ENCODE peak calls at places on chromosomes 11 and 22, in six cellular contexts. One of them, this sample, is unnamed.

GRCh38 chr11:10659339-10660216 is 34.0 kb downstream of the IRAG1 start:
- DNase-seq in HCT116: peak; percentile 96
- DNase-seq in H1: no peak
- DNase-seq in HepG2: peak; percentile 91
- DNase-seq in esophagus muscularis mucosa: no peak
- DNase-seq in gastrocnemius medialis: peak; percentile 81
- DNase-seq in this sample: no peak

GRCh38 chr22:31574015-31574670 is 77.8 kb downstream of the SFI1 start:
- DNase-seq in H1: no peak
- DNase-seq in esophagus muscularis mucosa: no peak
- DNase-seq in HCT116: no peak
- DNase-seq in gastrocnemius medialis: no peak
- DNase-seq in HepG2: no peak
- DNase-seq in this sample: no peak

GRCh38 chr11:127074151-127074761 is 73.7 kb upstream of the KIRREL3 start:
- DNase-seq in H1: peak; percentile 21
- DNase-seq in HCT116: no peak
- DNase-seq in HepG2: peak; percentile 38
- DNase-seq in esophagus muscularis mucosa: no peak
- DNase-seq in gastrocnemius medialis: no peak
- DNase-seq in this sample: no peak

GRCh38 chr11:22536036-22536435 is 89.6 kb downstream of the FANCF start:
- DNase-seq in H1: no peak
- DNase-seq in HepG2: no peak
- DNase-seq in HCT116: no peak
- DNase-seq in esophagus muscularis mucosa: no peak
- DNase-seq in gastrocnemius medialis: no peak
- DNase-seq in this sample: no peak

GRCh38 chr11:130244851-130245250 is 69.9 kb downstream of the ZBTB44 start:
- DNase-seq in gastrocnemius medialis: no peak
- DNase-seq in HCT116: no peak
- DNase-seq in esophagus muscularis mucosa: no peak
- DNase-seq in HepG2: no peak
- DNase-seq in H1: no peak
- DNase-seq in this sample: no peak

GRCh38 chr11:68657021-68657780 is 27.1 kb upstream of the GAL start:
- DNase-seq in HepG2: no peak
- DNase-seq in HCT116: no peak
- DNase-seq in esophagus muscularis mucosa: no peak
- DNase-seq in gastrocnemius medialis: no peak
- DNase-seq in H1: no peak
- DNase-seq in this sample: no peak

GRCh38 chr22:19203839-19204238 is 25.3 kb upstream of the SLC25A1 start:
- DNase-seq in esophagus muscularis mucosa: no peak
- DNase-seq in H1: no peak
- DNase-seq in gastrocnemius medialis: no peak
- DNase-seq in HepG2: no peak
- DNase-seq in HCT116: no peak
- DNase-seq in this sample: no peak

GRCh38 chr11:112294688-112295340 is 34.2 kb upstream of the PLET1 start:
- DNase-seq in gastrocnemius medialis: no peak
- DNase-seq in HepG2: no peak
- DNase-seq in esophagus muscularis mucosa: no peak
- DNase-seq in HCT116: no peak
- DNase-seq in H1: no peak
- DNase-seq in this sample: no peak

GRCh38 chr11:32103941-32104340 is 13.1 kb downstream of the RCN1 start:
- DNase-seq in HCT116: no peak
- DNase-seq in esophagus muscularis mucosa: no peak
- DNase-seq in H1: no peak
- DNase-seq in gastrocnemius medialis: no peak
- DNase-seq in HepG2: no peak
- DNase-seq in this sample: no peak

GRCh38 chr22:33922268-33922667 is 2.0 kb upstream of the LARGE1 start:
- DNase-seq in HepG2: peak; percentile 9
- DNase-seq in HCT116: no peak
- DNase-seq in esophagus muscularis mucosa: no peak
- DNase-seq in H1: no peak
- DNase-seq in gastrocnemius medialis: peak; percentile 26
- DNase-seq in this sample: no peak

GRCh38 chr11:127627629-127628462 is 627.3 kb upstream of the KIRREL3 start:
- DNase-seq in HepG2: no peak
- DNase-seq in esophagus muscularis mucosa: no peak
- DNase-seq in H1: no peak
- DNase-seq in gastrocnemius medialis: no peak
- DNase-seq in HCT116: no peak
- DNase-seq in this sample: no peak

GRCh38 chr11:113574171-113574570 is 99.0 kb upstream of the DRD2 start:
- DNase-seq in H1: no peak
- DNase-seq in HCT116: no peak
- DNase-seq in gastrocnemius medialis: no peak
- DNase-seq in esophagus muscularis mucosa: no peak
- DNase-seq in HepG2: no peak
- DNase-seq in this sample: no peak

GRCh38 chr11:67082071-67082791 is 25.6 kb downstream of the RHOD start:
- DNase-seq in HCT116: no peak
- DNase-seq in H1: no peak
- DNase-seq in esophagus muscularis mucosa: no peak
- DNase-seq in gastrocnemius medialis: no peak
- DNase-seq in HepG2: no peak
- DNase-seq in this sample: no peak

GRCh38 chr11:110818032-110818687 is 105.9 kb upstream of the ARHGAP20 start:
- DNase-seq in HCT116: peak; percentile 15
- DNase-seq in esophagus muscularis mucosa: peak; percentile 75
- DNase-seq in gastrocnemius medialis: no peak
- DNase-seq in H1: no peak
- DNase-seq in HepG2: no peak
- DNase-seq in this sample: no peak

GRCh38 chr22:17267661-17268330 is 48.6 kb upstream of the ADA2 start:
- DNase-seq in H1: no peak
- DNase-seq in esophagus muscularis mucosa: no peak
- DNase-seq in HepG2: no peak
- DNase-seq in HCT116: no peak
- DNase-seq in gastrocnemius medialis: no peak
- DNase-seq in this sample: no peak

GRCh38 chr11:120034881-120035620 is 102.9 kb downstream of the TRIM29 start:
- DNase-seq in gastrocnemius medialis: no peak
- DNase-seq in H1: no peak
- DNase-seq in HepG2: no peak
- DNase-seq in HCT116: no peak
- DNase-seq in esophagus muscularis mucosa: no peak
- DNase-seq in this sample: no peak

GRCh38 chr11:15238856-15239255 is 124.1 kb downstream of the INSC start:
- DNase-seq in HCT116: no peak
- DNase-seq in gastrocnemius medialis: no peak
- DNase-seq in esophagus muscularis mucosa: no peak
- DNase-seq in H1: no peak
- DNase-seq in HepG2: no peak
- DNase-seq in this sample: no peak

GRCh38 chr22:29479417-29480261 is at the start of gene NEFH:
- DNase-seq in esophagus muscularis mucosa: no peak
- DNase-seq in HCT116: no peak
- DNase-seq in HepG2: no peak
- DNase-seq in gastrocnemius medialis: no peak
- DNase-seq in H1: no peak
- DNase-seq in this sample: no peak

GRCh38 chr11:134440851-134441645 is 29.0 kb upstream of the B3GAT1 start:
- DNase-seq in H1: no peak
- DNase-seq in HepG2: no peak
- DNase-seq in HCT116: no peak
- DNase-seq in gastrocnemius medialis: no peak
- DNase-seq in esophagus muscularis mucosa: no peak
- DNase-seq in this sample: no peak

GRCh38 chr22:36571991-36572390 is 43.0 kb upstream of the EIF3D start:
- DNase-seq in HepG2: no peak
- DNase-seq in H1: no peak
- DNase-seq in gastrocnemius medialis: no peak
- DNase-seq in HCT116: no peak
- DNase-seq in esophagus muscularis mucosa: no peak
- DNase-seq in this sample: no peak

GRCh38 chr11:279966-280761 is 2.0 kb downstream of the NLRP6 start:
- DNase-seq in HepG2: no peak
- DNase-seq in H1: no peak
- DNase-seq in gastrocnemius medialis: no peak
- DNase-seq in esophagus muscularis mucosa: no peak
- DNase-seq in HCT116: no peak
- DNase-seq in this sample: no peak

GRCh38 chr11:104529916-104530315 is 366.0 kb upstream of the PDGFD start:
- DNase-seq in esophagus muscularis mucosa: no peak
- DNase-seq in gastrocnemius medialis: no peak
- DNase-seq in HCT116: no peak
- DNase-seq in H1: no peak
- DNase-seq in HepG2: no peak
- DNase-seq in this sample: no peak

GRCh38 chr11:104529213-104529612 is 365.3 kb upstream of the PDGFD start:
- DNase-seq in HCT116: no peak
- DNase-seq in H1: no peak
- DNase-seq in esophagus muscularis mucosa: no peak
- DNase-seq in HepG2: no peak
- DNase-seq in gastrocnemius medialis: no peak
- DNase-seq in this sample: no peak

GRCh38 chr11:104534268-104534667 is 364.0 kb downstream of the CASP12 start:
- DNase-seq in gastrocnemius medialis: no peak
- DNase-seq in HepG2: no peak
- DNase-seq in esophagus muscularis mucosa: no peak
- DNase-seq in HCT116: no peak
- DNase-seq in H1: no peak
- DNase-seq in this sample: no peak

GRCh38 chr11:104531894-104532293 is 366.4 kb downstream of the CASP12 start:
- DNase-seq in HepG2: no peak
- DNase-seq in HCT116: no peak
- DNase-seq in esophagus muscularis mucosa: no peak
- DNase-seq in H1: no peak
- DNase-seq in gastrocnemius medialis: no peak
- DNase-seq in this sample: no peak

DNA sequence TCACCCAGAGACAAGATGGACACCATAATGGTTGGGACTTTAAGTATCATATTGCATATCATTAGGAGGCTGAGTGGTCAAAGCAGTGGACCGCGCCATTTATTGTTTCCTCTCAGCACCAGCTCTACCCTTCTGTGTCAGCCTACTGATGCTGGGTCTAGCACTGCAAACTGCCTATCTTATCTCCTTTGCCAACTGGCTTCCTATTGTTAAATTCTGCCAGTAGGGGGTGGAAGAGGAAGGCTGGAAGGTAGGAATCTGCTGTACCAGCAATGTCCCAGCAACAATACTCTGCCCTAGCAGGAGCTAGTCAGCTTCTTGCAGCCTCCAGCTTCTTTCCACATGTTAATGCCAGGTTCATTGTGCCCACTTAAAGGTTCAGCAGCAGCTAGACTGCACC is 367.1 kb upstream of the PDGFD start:
- DNase-seq in HCT116: no peak
- DNase-seq in gastrocnemius medialis: no peak
- DNase-seq in HepG2: peak; percentile 0
- DNase-seq in esophagus muscularis mucosa: no peak
- DNase-seq in H1: peak; percentile 10
- DNase-seq in this sample: no peak
- TF ChIP-seq POLR2A in HCT116: no peak
- TF ChIP-seq POLR2A in gastrocnemius medialis: no peak
- TF ChIP-seq POLR2A in HepG2: no peak
- TF ChIP-seq POLR2A in esophagus muscularis mucosa: no peak
- TF ChIP-seq POLR2A in H1: no peak
- TF ChIP-seq POLR2A in this sample: no peak

GRCh38 chr11:20353829-20354434 is 9.6 kb upstream of the HTATIP2 start:
- DNase-seq in gastrocnemius medialis: no peak
- DNase-seq in H1: no peak
- DNase-seq in esophagus muscularis mucosa: no peak
- DNase-seq in HepG2: peak; percentile 46
- DNase-seq in HCT116: peak; percentile 45
- DNase-seq in this sample: no peak
- TF ChIP-seq POLR2A in gastrocnemius medialis: no peak
- TF ChIP-seq POLR2A in H1: no peak
- TF ChIP-seq POLR2A in esophagus muscularis mucosa: no peak
- TF ChIP-seq POLR2A in HepG2: no peak
- TF ChIP-seq POLR2A in HCT116: no peak
- TF ChIP-seq POLR2A in this sample: no peak

GRCh38 chr11:64885367-64886286 is 7.2 kb upstream of the EHD1 start:
- DNase-seq in HepG2: peak; percentile 82
- DNase-seq in esophagus muscularis mucosa: no peak
- DNase-seq in HCT116: no peak
- DNase-seq in H1: no peak
- DNase-seq in gastrocnemius medialis: no peak
- DNase-seq in this sample: no peak

GRCh38 chr11:64881476-64881875 is 3.1 kb upstream of the EHD1 start:
- DNase-seq in esophagus muscularis mucosa: no peak
- DNase-seq in HCT116: no peak
- DNase-seq in HepG2: no peak
- DNase-seq in gastrocnemius medialis: no peak
- DNase-seq in H1: no peak
- DNase-seq in this sample: no peak

GRCh38 chr11:64883575-64883974 is 5.2 kb upstream of the EHD1 start:
- DNase-seq in esophagus muscularis mucosa: no peak
- DNase-seq in H1: no peak
- DNase-seq in gastrocnemius medialis: no peak
- DNase-seq in HCT116: no peak
- DNase-seq in HepG2: no peak
- DNase-seq in this sample: no peak

GRCh38 chr11:64882243-64882642 is 3.8 kb upstream of the EHD1 start:
- DNase-seq in esophagus muscularis mucosa: no peak
- DNase-seq in gastrocnemius medialis: no peak
- DNase-seq in HCT116: no peak
- DNase-seq in H1: no peak
- DNase-seq in HepG2: no peak
- DNase-seq in this sample: no peak

GRCh38 chr11:64884019-64884418 is 5.6 kb upstream of the EHD1 start:
- DNase-seq in HCT116: no peak
- DNase-seq in esophagus muscularis mucosa: no peak
- DNase-seq in H1: no peak
- DNase-seq in gastrocnemius medialis: no peak
- DNase-seq in HepG2: no peak
- DNase-seq in this sample: no peak
- TF ChIP-seq POLR2A in HCT116: no peak
- TF ChIP-seq POLR2A in esophagus muscularis mucosa: no peak
- TF ChIP-seq POLR2A in H1: no peak
- TF ChIP-seq POLR2A in gastrocnemius medialis: no peak
- TF ChIP-seq POLR2A in HepG2: no peak
- TF ChIP-seq POLR2A in this sample: no peak

GRCh38 chr11:121348220-121348875 is 55.8 kb downstream of the SC5D start:
- DNase-seq in gastrocnemius medialis: no peak
- DNase-seq in HCT116: no peak
- DNase-seq in H1: no peak
- DNase-seq in esophagus muscularis mucosa: no peak
- DNase-seq in HepG2: no peak
- DNase-seq in this sample: no peak

GRCh38 chr11:121344824-121345223 is 52.3 kb downstream of the SC5D start:
- DNase-seq in H1: no peak
- DNase-seq in HCT116: no peak
- DNase-seq in gastrocnemius medialis: no peak
- DNase-seq in esophagus muscularis mucosa: no peak
- DNase-seq in HepG2: no peak
- DNase-seq in this sample: no peak

GRCh38 chr11:121347805-121348204 is 55.2 kb downstream of the SC5D start:
- DNase-seq in gastrocnemius medialis: no peak
- DNase-seq in HepG2: no peak
- DNase-seq in esophagus muscularis mucosa: no peak
- DNase-seq in HCT116: no peak
- DNase-seq in H1: no peak
- DNase-seq in this sample: no peak

GRCh38 chr11:121349790-121350189 is 57.2 kb downstream of the SC5D start:
- DNase-seq in gastrocnemius medialis: no peak
- DNase-seq in HCT116: no peak
- DNase-seq in HepG2: no peak
- DNase-seq in H1: no peak
- DNase-seq in esophagus muscularis mucosa: no peak
- DNase-seq in this sample: no peak

GRCh38 chr11:121347094-121347493 is 54.5 kb downstream of the SC5D start:
- DNase-seq in esophagus muscularis mucosa: no peak
- DNase-seq in H1: no peak
- DNase-seq in HepG2: no peak
- DNase-seq in HCT116: no peak
- DNase-seq in gastrocnemius medialis: no peak
- DNase-seq in this sample: no peak
- TF ChIP-seq POLR2A in esophagus muscularis mucosa: no peak
- TF ChIP-seq POLR2A in H1: no peak
- TF ChIP-seq POLR2A in HepG2: no peak
- TF ChIP-seq POLR2A in HCT116: no peak
- TF ChIP-seq POLR2A in gastrocnemius medialis: no peak
- TF ChIP-seq POLR2A in this sample: no peak